ENCODE peak calls at places on chromosomes 2 and 18, in ten cellular contexts. M is ascending aorta, H is right cardiac atrium, P is ovary, K is PC-9, J is mammary epithelial cell, N is HCT116, U is hepatocyte, Q is K562, Y is tibial nerve. A is an unnamed sample.

GRCh38 chr2:172339431-172340010 is 87.9 kb upstream of the ITGA6 start:
- DNase-seq in P (no peak), N (no peak), M (no peak), J (peak; percentile 33), Q (no peak), K (no peak), Y (no peak), H (no peak), U (peak; percentile 71), A (no peak)

GRCh38 chr2:180359522-180360282 is 352.6 kb upstream of the CWC22 start:
- DNase-seq in P (no peak), K (peak; percentile 53), J (peak; percentile 90), M (no peak), U (no peak), Q (no peak), N (peak; percentile 8), H (no peak), Y (no peak), A (no peak)

GRCh38 chr2:59754336-59754735 is 799.1 kb downstream of the BCL11A start:
- DNase-seq in Q (no peak), K (no peak), P (no peak), H (no peak), N (no peak), Y (no peak), J (no peak), M (no peak), U (no peak), A (no peak)

GRCh38 chr18:48356151-48356745 is 52.9 kb downstream of the ZBTB7C start:
- DNase-seq in K (no peak), H (no peak), Q (no peak), N (no peak), M (peak; percentile 39), Y (no peak), J (no peak), P (no peak), U (no peak), A (no peak)

GRCh38 chr2:189407161-189407943 is 33.9 kb upstream of the WDR75 start:
- DNase-seq in M (no peak), U (peak; percentile 25), P (no peak), H (no peak), N (no peak), J (peak; percentile 22), Q (no peak), Y (no peak), K (no peak), A (no peak)

GRCh38 chr2:118047273-118047898 is 33.5 kb upstream of the CCDC93 start:
- DNase-seq in P (no peak), H (no peak), J (no peak), Q (no peak), U (peak; percentile 31), K (peak; percentile 78), Y (no peak), M (no peak), N (no peak), A (no peak)

GRCh38 chr2:66850406-66850805 is 415.5 kb downstream of the MEIS1 start:
- DNase-seq in K (no peak), H (no peak), N (no peak), U (no peak), P (no peak), Q (no peak), Y (no peak), J (no peak), M (no peak), A (no peak)

GRCh38 chr2:204177977-204178522 is 241.5 kb downstream of the ICOS start:
- DNase-seq in J (peak; percentile 9), H (peak; percentile 57), Y (peak; percentile 64), P (peak; percentile 20), U (peak; percentile 12), Q (peak; percentile 16), K (no peak), M (no peak), N (peak; percentile 19), A (no peak)

GRCh38 chr2:232372231-232373208 is 6.0 kb upstream of the ALPP start:
- DNase-seq in P (no peak), H (no peak), M (no peak), Q (no peak), Y (no peak), K (peak; percentile 36), N (no peak), U (peak; percentile 30), J (peak; percentile 42), A (no peak)

DNA sequence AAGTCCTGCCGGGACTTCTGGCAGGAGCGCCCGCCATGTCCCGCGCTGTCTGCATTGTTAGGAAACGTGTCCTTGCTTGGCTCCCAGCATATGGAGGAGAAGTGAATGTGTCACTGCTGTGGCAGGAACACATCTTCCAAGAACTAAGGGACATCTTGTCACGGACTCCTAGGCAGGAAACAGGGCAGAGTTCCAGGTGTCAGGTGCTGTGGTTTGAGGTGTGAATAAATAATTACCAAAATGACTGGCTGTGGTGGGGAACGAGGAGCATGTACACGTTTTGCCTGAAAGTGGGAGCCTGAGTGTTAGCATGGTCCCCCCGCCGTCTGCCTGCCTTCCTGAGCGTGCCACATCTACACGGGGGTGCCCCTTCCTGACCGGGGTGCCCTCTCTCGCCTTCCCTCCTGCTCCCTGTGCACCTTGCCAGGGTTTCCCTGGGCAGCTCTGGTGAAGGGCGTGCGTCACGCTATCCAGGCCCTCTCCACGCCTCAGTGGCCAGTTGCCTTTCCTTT is 237.5 kb downstream of the LDLRAD4 start:
- DNase-seq in Q (no peak), U (no peak), N (no peak), M (peak; percentile 56), K (no peak), Y (no peak), J (no peak), H (no peak), P (no peak), A (no peak)
- H3K27ac ChIP-seq in Q (no peak overlapping the region), U (no peak overlapping the region), N (no peak overlapping the region), M (no peak overlapping the region), K (no peak overlapping the region), Y (no peak overlapping the region), J (no peak overlapping the region), H (no peak overlapping the region), P (no peak overlapping the region), A (no peak overlapping the region)

GRCh38 chr2:46187112-46187618 is 110.0 kb upstream of the EPAS1 start:
- DNase-seq in P (peak; percentile 62), Q (no peak), N (no peak), U (no peak), M (no peak), Y (no peak), J (peak; percentile 49), H (peak; percentile 38), K (no peak), A (no peak)
- H3K27ac ChIP-seq in P (peak overlapping the region; percentile 93), Q (no peak overlapping the region), N (no peak overlapping the region), U (peak overlapping the region; percentile 34), M (peak overlapping the region; percentile 55), Y (peak overlapping the region; percentile 21), J (no peak overlapping the region), H (peak overlapping the region; percentile 37), K (no peak overlapping the region), A (no peak overlapping the region)

GRCh38 chr2:212841426-212841825 is 302.8 kb upstream of the ERBB4 start:
- DNase-seq in J (no peak), Q (no peak), K (no peak), M (no peak), N (no peak), H (no peak), P (no peak), Y (no peak), U (no peak), A (no peak)

GRCh38 chr2:212842544-212843185 is 304.1 kb upstream of the ERBB4 start:
- DNase-seq in N (no peak), U (no peak), M (no peak), P (no peak), Y (no peak), K (no peak), H (no peak), J (peak; percentile 97), Q (no peak), A (no peak)

GRCh38 chr2:212843409-212844199 is 305.0 kb upstream of the ERBB4 start:
- DNase-seq in P (no peak), N (no peak), H (no peak), K (no peak), U (no peak), M (no peak), Q (no peak), J (peak; percentile 94), Y (no peak), A (no peak)

GRCh38 chr2:212845941-212846340 is 305.5 kb downstream of the IKZF2 start:
- DNase-seq in H (no peak), M (no peak), P (no peak), K (no peak), Q (no peak), Y (no peak), N (no peak), U (no peak), J (peak; percentile 81), A (no peak)
- H3K27ac ChIP-seq in H (no peak overlapping the region), M (no peak overlapping the region), P (no peak overlapping the region), K (no peak overlapping the region), Q (no peak overlapping the region), Y (no peak overlapping the region), N (no peak overlapping the region), U (no peak overlapping the region), J (peak overlapping the region; percentile 100), A (no peak overlapping the region)

GRCh38 chr2:49807689-49808088 is 653.4 kb upstream of the FSHR start:
- DNase-seq in U (no peak), P (no peak), H (no peak), Y (no peak), J (no peak), N (no peak), M (no peak), K (no peak), Q (no peak), A (no peak)
- H3K27ac ChIP-seq in U (no peak overlapping the region), P (no peak overlapping the region), H (no peak overlapping the region), Y (no peak overlapping the region), J (no peak overlapping the region), N (no peak overlapping the region), M (no peak overlapping the region), K (no peak overlapping the region), Q (no peak overlapping the region), A (no peak overlapping the region)

GRCh38 chr2:75278314-75278713 is 79.0 kb upstream of the TACR1 start:
- DNase-seq in K (no peak), Q (no peak), U (no peak), M (no peak), H (no peak), N (no peak), P (no peak), Y (no peak), J (no peak), A (no peak)

GRCh38 chr2:75276093-75277055 is 77.1 kb upstream of the TACR1 start:
- DNase-seq in H (no peak), P (no peak), M (no peak), N (no peak), J (peak; percentile 66), K (no peak), Y (no peak), Q (no peak), U (no peak), A (no peak)

GRCh38 chr2:75277111-75277510 is 77.8 kb upstream of the TACR1 start:
- DNase-seq in M (no peak), H (no peak), P (no peak), N (no peak), K (no peak), Y (no peak), Q (no peak), J (peak; percentile 48), U (no peak), A (no peak)
- H3K27ac ChIP-seq in M (no peak overlapping the region), H (no peak overlapping the region), P (no peak overlapping the region), N (no peak overlapping the region), K (no peak overlapping the region), Y (no peak overlapping the region), Q (no peak overlapping the region), J (no peak overlapping the region), U (no peak overlapping the region), A (no peak overlapping the region)

A was measured in caudate nucleus.